ENCODE peak calls at places on chromosomes 4 and X, in four cellular contexts. F is ovary, B is type B pancreatic cell, S is NB4. Q is an unnamed sample.

GRCh38 chr4:152903658-152904057 is 32.5 kb upstream of the FHDC1 start:
- DNase-seq in F (no peak), B (no peak), S (no peak), Q (peak)

GRCh38 chr4:10454726-10455125 is 2.5 kb downstream of the ZNF518B start:
- DNase-seq in F (no peak), B (no peak), S (no peak), Q (no peak)

GRCh38 chrX:48156014-48156413 is 25.6 kb downstream of the SPACA5B start:
- DNase-seq in F (no peak), B (no peak), S (no peak), Q (no peak)

GRCh38 chr4:138045036-138045435 is 197.1 kb downstream of the SLC7A11 start:
- DNase-seq in F (no peak), B (no peak), S (no peak), Q (no peak)

GRCh38 chrX:143854006-143854405 is 29.9 kb upstream of the UBE2NL start:
- DNase-seq in F (no peak), B (no peak), S (peak), Q (no peak)

GRCh38 chr4:109738104-109738872 is 8.4 kb upstream of the PLA2G12A start:
- DNase-seq in F (no peak), B (no peak), S (no peak), Q (no peak)

GRCh38 chr4:15945516-15945915 is 7.0 kb upstream of the FGFBP1 start:
- DNase-seq in F (no peak), B (no peak), S (peak), Q (no peak)

GRCh38 chrX:45601052-45601451 is 400.4 kb upstream of the DIPK2B start:
- DNase-seq in F (no peak), B (no peak), S (no peak), Q (no peak)

GRCh38 chr4:138919094-138919936 is 96.3 kb upstream of the NOCT start:
- DNase-seq in F (peak), B (peak), S (peak), Q (peak)

GRCh38 chrX:73850124-73851013 is 287.4 kb downstream of the CHIC1 start:
- DNase-seq in F (peak), B (no peak), S (peak), Q (no peak)

GRCh38 chr4:27666943-27667342 is 806.3 kb downstream of the STIM2 start:
- DNase-seq in F (no peak), B (no peak), S (peak), Q (no peak)

GRCh38 chr4:78379991-78380739 is 171.4 kb upstream of the ANXA3 start:
- DNase-seq in F (no peak), B (no peak), S (no peak), Q (no peak)

GRCh38 chrX:120790118-120790517 is 85.5 kb downstream of the CT47B1 start:
- DNase-seq in F (peak), B (no peak), S (peak), Q (peak)

GRCh38 chr4:10727140-10727880 is 42.7 kb upstream of the CLNK start:
- DNase-seq in F (no peak), B (no peak), S (no peak), Q (no peak)

GRCh38 chr4:155473420-155474095 is 96.8 kb upstream of the MAP9 start:
- DNase-seq in F (no peak), B (no peak), S (no peak), Q (no peak)

GRCh38 chrX:9466115-9466495 is 1.2 kb downstream of the TBL1X start:
- DNase-seq in F (peak), B (no peak), S (peak), Q (peak)

GRCh38 chr4:131091896-131092295 is 1995.9 kb downstream of the C4orf33 start:
- DNase-seq in F (no peak), B (no peak), S (peak), Q (no peak)

GRCh38 chr4:74501579-74501978 is 56.6 kb downstream of the AREG start:
- DNase-seq in F (no peak), B (no peak), S (no peak), Q (no peak)

GRCh38 chr4:77358315-77358928 is 201.4 kb downstream of the CCNG2 start:
- DNase-seq in F (no peak), B (no peak), S (peak), Q (peak)

GRCh38 chr4:11428161-11428700 is 463 bp downstream of the HS3ST1 start:
- DNase-seq in F (peak), B (no peak), S (no peak), Q (peak)

DNA sequence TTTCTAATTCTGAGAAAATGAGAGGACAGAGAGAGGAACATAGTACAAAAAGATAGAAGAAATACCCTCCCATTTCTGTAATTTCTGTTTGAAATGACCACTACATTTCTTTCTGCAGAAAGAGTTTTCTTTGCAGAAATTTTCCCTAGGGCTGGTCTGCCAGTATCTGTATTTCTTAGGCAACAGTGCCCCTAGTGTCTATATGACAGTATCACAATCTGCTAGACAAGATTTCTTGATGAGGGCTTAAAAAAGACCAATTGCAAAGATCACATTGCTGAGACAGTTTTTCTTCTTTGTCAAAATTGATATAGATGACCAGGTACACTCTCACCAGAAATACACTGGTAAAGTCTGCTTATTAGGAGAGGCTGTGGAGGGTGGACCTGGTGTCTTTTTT is 81.0 kb upstream of the ZDHHC15 start:
- DNase-seq in F (no peak), B (no peak), S (peak), Q (no peak)
- TF ChIP-seq CTCF in F (peak), B (peak), S (peak), Q (peak)

DNA sequence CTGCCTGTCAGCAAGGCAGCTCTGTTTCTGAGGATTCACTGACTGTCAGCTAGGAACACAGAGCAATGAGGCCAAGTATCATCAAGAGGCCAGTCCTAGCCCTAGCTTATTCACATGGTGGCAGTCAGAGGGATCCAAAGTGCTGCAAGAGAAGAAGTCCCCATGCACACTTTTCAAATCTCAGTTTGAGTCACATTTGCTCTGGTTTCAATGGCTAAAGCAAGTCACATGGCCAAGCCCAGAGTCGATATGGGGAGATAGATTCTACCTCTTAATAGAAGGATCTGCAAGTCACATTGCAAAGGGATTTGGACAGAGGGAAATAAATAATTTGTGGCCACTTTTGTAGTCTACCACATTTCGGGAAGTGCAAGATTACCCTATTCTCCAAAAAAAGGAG is 3.7 kb upstream of the LCORL start:
- DNase-seq in F (no peak), B (no peak), S (no peak), Q (no peak)
- TF ChIP-seq CTCF in F (no peak), B (no peak), S (no peak), Q (no peak)

DNA sequence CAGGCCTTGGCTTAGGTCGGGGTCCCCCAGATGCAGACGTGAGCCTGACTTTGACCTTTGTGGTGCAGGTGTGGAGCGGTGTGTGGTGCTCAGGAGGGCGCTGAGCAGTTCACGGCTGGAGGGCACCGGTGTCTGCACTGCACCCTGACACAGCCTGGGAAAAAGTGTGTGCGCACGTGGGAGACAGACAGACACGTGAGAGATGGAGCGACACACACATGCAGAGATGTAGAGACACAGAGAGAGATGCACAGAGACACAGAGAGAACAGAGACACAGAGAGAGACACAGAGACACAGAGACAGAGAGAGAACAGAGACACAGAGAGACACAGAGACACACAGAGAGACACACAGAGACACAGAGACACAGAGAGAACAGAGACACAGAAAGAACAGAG is 6.2 kb upstream of the HTRA3 start:
- DNase-seq in F (no peak), B (no peak), S (no peak), Q (no peak)
- TF ChIP-seq CTCF in F (no peak), B (no peak), S (no peak), Q (no peak)

GRCh38 chr4:38287090-38287843 is 327.1 kb downstream of the PTTG2 start:
- DNase-seq in F (no peak), B (no peak), S (no peak), Q (no peak)

GRCh38 chr4:38281416-38282071 is 321.3 kb downstream of the PTTG2 start:
- DNase-seq in F (no peak), B (no peak), S (no peak), Q (no peak)

GRCh38 chr4:38280323-38280706 is 320.1 kb downstream of the PTTG2 start:
- DNase-seq in F (no peak), B (no peak), S (no peak), Q (no peak)

GRCh38 chr4:38283724-38284123 is 323.5 kb downstream of the PTTG2 start:
- DNase-seq in F (no peak), B (no peak), S (no peak), Q (no peak)

DNA sequence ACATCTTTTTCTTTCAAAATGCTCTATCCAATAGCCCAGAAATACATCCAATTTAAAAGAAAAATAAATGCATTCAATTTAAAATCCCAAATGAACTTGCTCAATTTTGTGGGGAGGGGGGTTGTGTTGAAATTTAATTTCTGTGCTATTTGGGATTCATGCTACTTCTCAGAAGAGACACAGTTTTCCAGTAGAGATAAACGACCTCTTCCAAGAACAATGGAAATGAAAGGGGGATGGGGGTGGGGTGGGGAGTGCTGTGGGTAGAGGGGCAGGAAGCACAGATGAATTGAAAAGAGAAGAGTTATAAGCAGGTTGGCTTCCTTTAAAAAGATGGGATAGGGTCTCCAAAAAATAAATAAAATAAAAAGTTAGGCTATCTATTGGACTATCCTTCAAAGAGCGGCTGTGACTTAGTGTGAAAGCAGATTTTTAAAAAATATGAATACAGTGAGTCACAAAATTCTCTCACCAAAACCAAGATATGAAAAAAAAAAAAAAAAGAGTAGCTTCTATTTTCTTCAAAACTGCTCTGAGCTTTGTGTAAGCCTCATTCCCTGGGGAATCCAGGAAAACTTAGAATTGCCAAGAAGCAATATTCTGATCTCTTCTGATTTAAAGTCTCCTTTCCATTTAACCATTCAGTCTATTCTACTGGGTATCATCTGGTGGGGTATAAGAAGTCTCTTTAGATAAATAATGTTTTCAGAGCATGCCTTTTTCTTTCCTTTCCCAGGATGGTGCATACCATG is 324.3 kb downstream of the PTTG2 start:
- DNase-seq in F (no peak), B (no peak), S (no peak), Q (no peak)
- TF ChIP-seq CTCF in F (no peak), B (no peak), S (no peak), Q (no peak)

GRCh38 chrX:96984538-96984937 is 100.8 kb downstream of the RPA4 start:
- DNase-seq in F (no peak), B (no peak), S (no peak), Q (no peak)
- TF ChIP-seq CTCF in F (no peak), B (no peak), S (no peak), Q (no peak)

GRCh38 chr4:183255487-183255886 is 64.6 kb downstream of the CLDN22 start:
- DNase-seq in F (no peak), B (no peak), S (no peak), Q (no peak)

GRCh38 chr4:183256756-183257385 is 63.2 kb downstream of the CLDN22 start:
- DNase-seq in F (peak), B (no peak), S (peak), Q (no peak)

GRCh38 chr4:183256343-183256742 is 63.7 kb downstream of the CLDN22 start:
- DNase-seq in F (no peak), B (no peak), S (no peak), Q (no peak)

GRCh38 chr4:183260491-183261151 is 59.5 kb downstream of the CLDN22 start:
- DNase-seq in F (no peak), B (no peak), S (no peak), Q (peak)

DNA sequence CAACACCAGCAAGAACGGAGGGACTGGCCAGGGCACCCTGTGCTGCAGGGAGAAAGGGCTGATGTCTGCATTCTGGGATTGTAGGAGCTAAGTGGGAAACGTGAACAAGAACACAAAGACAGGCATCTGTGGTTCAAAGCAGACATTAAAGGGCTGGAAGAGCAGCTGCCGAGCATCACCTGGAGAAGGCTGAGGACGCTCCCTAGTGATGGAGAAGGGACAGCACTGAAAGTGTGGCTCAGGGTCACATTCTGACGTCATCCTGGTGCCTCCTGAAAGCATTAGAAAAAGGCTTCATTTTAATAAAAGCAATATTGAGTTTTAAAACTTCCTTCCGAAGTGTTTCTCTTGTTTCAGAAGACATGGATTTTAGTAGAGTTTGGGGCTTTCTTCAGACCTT is 62.3 kb downstream of the CLDN22 start:
- DNase-seq in F (no peak), B (no peak), S (no peak), Q (no peak)
- TF ChIP-seq CTCF in F (no peak), B (no peak), S (no peak), Q (no peak)

GRCh38 chr4:6892190-6892908 is 17.3 kb upstream of the TBC1D14 start:
- DNase-seq in F (no peak), B (no peak), S (peak), Q (peak)
- TF ChIP-seq CTCF in F (no peak), B (peak), S (peak), Q (no peak)